ENCODE peak calls at places on chromosomes 1 and 21, in seven cellular contexts. U is HepG2, O is IMR-90, T is A549, Y is K562, E is SK-N-SH, D is GM12878. Q is an unnamed sample.

GRCh38 chr1:228314315-228314657 is 92.3 kb downstream of the TRIM11 start:
- DNase-seq in U (no peak), O (no peak), T (no peak), Y (no peak), E (no peak), D (no peak), Q (no peak)

GRCh38 chr1:9078035-9078948 is 8.9 kb upstream of the SLC2A5 start:
- DNase-seq in U (no peak), O (peak; percentile 65), T (peak; percentile 34), Y (no peak), E (no peak), D (peak; percentile 95), Q (no peak)

GRCh38 chr1:116916533-116917460 is 7.1 kb downstream of the PTGFRN start:
- DNase-seq in U (peak; percentile 72), O (no peak), T (no peak), Y (no peak), E (no peak), D (no peak), Q (no peak)

GRCh38 chr1:151166506-151166956 is 587 bp downstream of the SCNM1 start:
- DNase-seq in U (peak; percentile 9), O (peak; percentile 73), T (peak; percentile 36), Y (no peak), E (peak; percentile 47), D (no peak), Q (no peak)

GRCh38 chr1:11620924-11621323 is 33.3 kb downstream of the FBXO2 start:
- DNase-seq in U (no peak), O (no peak), T (no peak), Y (no peak), E (no peak), D (no peak), Q (no peak)

GRCh38 chr1:89125571-89126233 is at the start of gene GBP2:
- DNase-seq in U (peak; percentile 66), O (peak; percentile 85), T (peak; percentile 26), Y (peak; percentile 27), E (no peak), D (peak; percentile 30), Q (no peak)

GRCh38 chr1:40059292-40059959 is 18.9 kb downstream of the CAP1 start:
- DNase-seq in U (peak; percentile 43), O (peak; percentile 70), T (peak; percentile 11), Y (peak; percentile 65), E (no peak), D (no peak), Q (peak; percentile 63)

GRCh38 chr1:92085727-92086126 is 5.6 kb downstream of the BTBD8 start:
- DNase-seq in U (no peak), O (no peak), T (no peak), Y (peak; percentile 27), E (no peak), D (no peak), Q (no peak)

GRCh38 chr1:79441243-79441642 is 434.7 kb upstream of the ADGRL4 start:
- DNase-seq in U (no peak), O (no peak), T (no peak), Y (no peak), E (no peak), D (no peak), Q (no peak)

GRCh38 chr1:201792534-201793305 is 36.2 kb upstream of the IPO9 start:
- DNase-seq in U (peak; percentile 56), O (peak; percentile 85), T (peak; percentile 86), Y (peak; percentile 86), E (peak; percentile 85), D (no peak), Q (peak; percentile 71)

GRCh38 chr1:62391369-62391971 is 45.4 kb upstream of the USP1 start:
- DNase-seq in U (peak; percentile 62), O (no peak), T (no peak), Y (peak; percentile 52), E (peak; percentile 21), D (no peak), Q (peak; percentile 82)

GRCh38 chr1:51421961-51422360 is 91.6 kb upstream of the TTC39A start:
- DNase-seq in U (peak; percentile 33), O (peak; percentile 82), T (peak; percentile 24), Y (peak; percentile 53), E (peak; percentile 65), D (no peak), Q (no peak)

GRCh38 chr1:1371354-1371740 is 3.7 kb downstream of the AURKAIP1 start:
- DNase-seq in U (no peak), O (no peak), T (no peak), Y (no peak), E (no peak), D (no peak), Q (no peak)

GRCh38 chr1:44805311-44806024 is 1.7 kb downstream of the DYNLT4 start:
- DNase-seq in U (no peak), O (no peak), T (no peak), Y (no peak), E (no peak), D (no peak), Q (no peak)

DNA sequence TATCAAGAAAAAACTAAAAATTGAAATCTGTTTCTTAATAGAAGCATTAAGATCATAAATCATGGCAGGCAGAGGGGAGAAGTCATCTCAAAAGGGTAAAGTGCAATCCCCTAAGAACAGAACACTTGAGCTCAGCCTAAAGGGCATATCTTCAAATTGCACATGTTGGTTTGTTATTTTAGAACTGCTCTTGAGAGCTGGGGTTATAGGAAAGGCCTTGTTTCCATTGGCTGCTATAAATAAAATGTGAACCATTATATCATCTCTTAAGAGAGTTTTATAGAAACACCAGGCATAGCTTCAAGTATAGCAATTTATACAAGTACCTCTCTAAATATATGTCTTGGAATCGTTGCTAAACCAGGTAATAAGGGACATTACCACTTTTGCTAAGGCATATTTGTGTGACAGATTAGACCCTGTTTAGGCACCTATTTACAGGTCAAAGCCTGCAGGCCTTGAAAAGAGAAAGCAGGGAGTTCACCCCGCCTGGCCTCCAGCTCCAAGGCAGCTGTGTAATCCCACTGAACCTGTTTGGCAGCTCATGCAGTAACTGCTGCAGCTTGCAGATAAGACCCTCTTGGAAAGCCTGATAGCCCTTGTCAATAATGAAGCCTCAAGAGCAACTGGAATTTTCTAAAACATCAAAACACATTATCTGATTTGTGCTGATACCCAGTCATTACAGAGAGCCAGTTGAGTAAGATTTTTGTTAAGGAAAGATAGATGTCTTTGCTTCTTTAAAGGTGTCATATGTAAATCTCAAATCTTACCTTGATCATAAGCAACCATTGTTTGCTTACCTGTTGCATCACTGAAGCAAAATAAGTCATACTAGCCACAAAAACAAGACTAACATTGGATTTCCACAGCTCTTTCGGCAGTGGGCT is 24.2 kb upstream of the SYDE2 start:
- DNase-seq in U (no peak), O (peak; percentile 48), T (no peak), Y (peak; percentile 93), E (no peak), D (no peak), Q (peak; percentile 38)
- TF ChIP-seq USF2 in U (no peak), O (no peak), T (no peak), Y (no peak), E (no peak), D (no peak), Q (no peak)

GRCh38 chr21:31509108-31510017 is 150.1 kb upstream of the SOD1 start:
- DNase-seq in U (peak; percentile 18), O (no peak), T (peak; percentile 56), Y (peak; percentile 78), E (no peak), D (peak; percentile 41), Q (peak; percentile 85)
- TF ChIP-seq RFX5 in U (no peak), O (no peak), T (no peak), Y (no peak), E (no peak), D (no peak), Q (no peak)

GRCh38 chr1:234535763-234536515 is 57.0 kb upstream of the TARBP1 start:
- DNase-seq in U (no peak), O (peak; percentile 70), T (peak; percentile 22), Y (no peak), E (no peak), D (no peak), Q (no peak)
- TF ChIP-seq USF2 in U (no peak), O (no peak), T (no peak), Y (no peak), E (no peak), D (no peak), Q (no peak)

DNA sequence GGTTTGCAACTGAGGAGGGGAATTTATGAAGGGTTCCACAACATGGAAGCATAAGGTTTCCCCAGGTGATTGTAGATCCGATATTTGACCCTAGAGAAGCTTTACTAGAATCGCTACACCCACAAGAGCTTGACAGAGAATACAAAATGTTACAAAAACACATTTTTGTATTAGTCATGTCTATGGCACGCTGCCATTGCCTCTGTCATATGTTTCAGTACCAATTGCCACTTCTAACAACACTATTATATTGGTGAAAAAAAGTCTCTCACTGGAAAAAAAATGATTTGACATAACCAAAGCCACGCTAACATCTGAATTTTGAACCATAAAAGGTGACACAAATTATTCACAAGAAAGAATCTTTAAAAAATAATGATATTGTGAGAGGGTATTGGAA is 214.5 kb downstream of the KCNT2 start:
- DNase-seq in U (no peak), O (peak; percentile 41), T (no peak), Y (no peak), E (no peak), D (no peak), Q (no peak)
- TF ChIP-seq RFX5 in U (no peak), O (no peak), T (no peak), Y (no peak), E (no peak), D (no peak), Q (no peak)

DNA sequence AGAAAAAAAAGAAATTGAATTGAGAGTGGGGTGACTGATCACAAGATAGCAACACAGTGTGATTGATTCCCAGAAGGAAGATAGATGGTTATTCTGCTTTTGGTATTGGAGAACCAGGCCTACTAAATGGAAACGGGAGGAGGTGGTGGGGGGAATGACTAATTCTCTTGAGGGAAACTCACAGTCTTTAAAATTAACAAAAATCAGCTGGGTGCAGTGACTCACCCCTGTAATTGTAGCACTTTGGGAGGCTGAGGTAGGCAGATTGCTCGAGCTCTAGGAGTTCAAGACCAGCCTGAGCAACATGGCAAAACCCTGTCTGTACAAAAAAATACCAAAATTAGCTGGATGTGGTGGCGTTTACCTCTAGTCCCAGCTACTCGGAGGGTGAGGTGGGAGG is 134.6 kb upstream of the PDE4B start:
- DNase-seq in U (no peak), O (peak; percentile 11), T (no peak), Y (peak; percentile 20), E (no peak), D (no peak), Q (no peak)
- TF ChIP-seq USF2 in U (no peak), O (no peak), T (no peak), Y (no peak), E (no peak), D (no peak), Q (no peak)

GRCh38 chr1:235954306-235955283 is 87.9 kb upstream of the LYST start:
- DNase-seq in U (peak; percentile 37), O (peak; percentile 34), T (no peak), Y (no peak), E (no peak), D (peak; percentile 87), Q (no peak)
- TF ChIP-seq RFX5 in U (no peak), O (no peak), T (no peak), Y (no peak), E (no peak), D (no peak), Q (no peak)